ENCODE peak calls at places on chromosomes 2 and 18, in seven cellular contexts. W, Z, S, D, F, P and Y are unnamed samples.

GRCh38 chr2:192885569-192886160 is 690.9 kb upstream of the TMEFF2 start:
- DNase-seq in S (no peak), P (no peak), W (no peak), D (no peak), F (no peak), Z (no peak), Y (no peak)

GRCh38 chr18:74496508-74497307 is 545 bp downstream of the CNDP2 start:
- DNase-seq in P (peak), F (no peak), D (peak), S (peak), Z (peak), W (peak), Y (no peak)

GRCh38 chr2:150211164-150211631 is 276.3 kb downstream of the RND3 start:
- DNase-seq in P (no peak), W (no peak), F (no peak), D (no peak), S (no peak), Z (no peak), Y (no peak)

GRCh38 chr2:211798868-211799267 is 739.7 kb downstream of the ERBB4 start:
- DNase-seq in Z (no peak), F (no peak), P (no peak), S (no peak), W (no peak), D (no peak), Y (no peak)

GRCh38 chr18:78242796-78243195 is 736.8 kb upstream of the SALL3 start:
- DNase-seq in Z (no peak), F (no peak), W (no peak), D (no peak), S (no peak), P (peak), Y (no peak)

GRCh38 chr2:171158790-171159325 is 1.8 kb downstream of the TLK1 start:
- DNase-seq in S (no peak), W (peak), F (no peak), Z (no peak), D (no peak), P (no peak), Y (no peak)

GRCh38 chr2:147632193-147632592 is 212.6 kb upstream of the ACVR2A start:
- DNase-seq in Z (no peak), W (peak), F (no peak), S (no peak), D (no peak), P (no peak), Y (no peak)

GRCh38 chr2:61658841-61659780 is 121.0 kb upstream of the XPO1 start:
- DNase-seq in D (no peak), Z (no peak), W (peak), F (peak), P (no peak), S (no peak), Y (no peak)

GRCh38 chr2:46686811-46687210 is 207.4 kb downstream of the TMEM247 start:
- DNase-seq in S (no peak), W (peak), P (no peak), F (no peak), Z (no peak), D (no peak), Y (no peak)

GRCh38 chr2:198347349-198347748 is 543.0 kb downstream of the PLCL1 start:
- DNase-seq in W (no peak), S (no peak), F (no peak), Z (no peak), P (no peak), D (no peak), Y (no peak)

GRCh38 chr2:36967236-36967876 is 1.0 kb upstream of the STRN start:
- DNase-seq in W (no peak), F (peak), Z (no peak), S (no peak), D (no peak), P (no peak), Y (peak)

GRCh38 chr18:79108520-79109215 is 39.5 kb downstream of the ATP9B start:
- DNase-seq in S (no peak), F (no peak), Z (no peak), D (no peak), P (no peak), W (no peak), Y (no peak)

GRCh38 chr2:217185265-217185995 is 325.6 kb upstream of the TNP1 start:
- DNase-seq in S (no peak), D (no peak), P (no peak), W (no peak), F (no peak), Z (no peak), Y (no peak)

GRCh38 chr2:101223814-101224231 is 28.9 kb upstream of the CNOT11 start:
- DNase-seq in Z (no peak), W (no peak), D (peak), S (peak), F (peak), P (no peak), Y (peak)

GRCh38 chr2:192298664-192299063 is 103.9 kb upstream of the TMEFF2 start:
- DNase-seq in F (no peak), P (no peak), W (peak), D (no peak), S (no peak), Z (peak), Y (no peak)

GRCh38 chr2:176409671-176410070 is 140.4 kb downstream of the MTX2 start:
- DNase-seq in F (no peak), S (no peak), P (no peak), Z (no peak), D (no peak), W (no peak), Y (no peak)

GRCh38 chr18:57748770-57749603 is 54.1 kb downstream of the ATP8B1 start:
- DNase-seq in W (no peak), P (no peak), D (no peak), F (no peak), S (no peak), Z (no peak), Y (no peak)

GRCh38 chr18:76823574-76823973 is 1.2 kb downstream of the ZNF236 start:
- DNase-seq in F (peak), W (no peak), S (no peak), P (peak), Z (no peak), D (no peak), Y (peak)

GRCh38 chr2:61288070-61288841 is 126.3 kb downstream of the C2orf74 start:
- DNase-seq in S (no peak), F (no peak), Z (no peak), D (no peak), P (no peak), W (no peak), Y (no peak)